ENCODE peak calls at places on chromosome 16, in eight cellular contexts. One of them, this sample, is unnamed. For H3K9me3, the result is how much of the 10 kb centered on the place peaks cover.

GRCh38 chr16:48101069-48101674 is 54.6 kb downstream of the ABCC12 start:
- DNase-seq in neuronal stem cell: no peak
- DNase-seq in mesenchymal stem cell: no peak
- DNase-seq in body of pancreas: peak
- DNase-seq in lung: no peak
- DNase-seq in Karpas-422: no peak
- DNase-seq in upper lobe of left lung: no peak
- DNase-seq in thoracic aorta: no peak
- DNase-seq in this sample: no peak

GRCh38 chr16:30841332-30841731 is 52.5 kb downstream of the BCL7C start:
- DNase-seq in neuronal stem cell: no peak
- DNase-seq in mesenchymal stem cell: no peak
- DNase-seq in body of pancreas: no peak
- DNase-seq in lung: no peak
- DNase-seq in Karpas-422: no peak
- DNase-seq in upper lobe of left lung: no peak
- DNase-seq in thoracic aorta: no peak
- DNase-seq in this sample: no peak

GRCh38 chr16:83936581-83937165 is 16.4 kb upstream of the OSGIN1 start:
- DNase-seq in neuronal stem cell: no peak
- DNase-seq in mesenchymal stem cell: no peak
- DNase-seq in body of pancreas: no peak
- DNase-seq in lung: no peak
- DNase-seq in Karpas-422: no peak
- DNase-seq in upper lobe of left lung: no peak
- DNase-seq in thoracic aorta: no peak
- DNase-seq in this sample: no peak

GRCh38 chr16:4244254-4244812 is 2.5 kb upstream of the SRL start:
- DNase-seq in neuronal stem cell: no peak
- DNase-seq in mesenchymal stem cell: no peak
- DNase-seq in body of pancreas: peak
- DNase-seq in lung: no peak
- DNase-seq in Karpas-422: peak
- DNase-seq in upper lobe of left lung: no peak
- DNase-seq in thoracic aorta: no peak
- DNase-seq in this sample: peak

GRCh38 chr16:84197487-84198128 is 6.7 kb downstream of the ADAD2 start:
- DNase-seq in neuronal stem cell: no peak
- DNase-seq in mesenchymal stem cell: no peak
- DNase-seq in body of pancreas: no peak
- DNase-seq in lung: no peak
- DNase-seq in Karpas-422: no peak
- DNase-seq in upper lobe of left lung: no peak
- DNase-seq in thoracic aorta: no peak
- DNase-seq in this sample: no peak

GRCh38 chr16:53668869-53669268 is 34.8 kb downstream of the RPGRIP1L start:
- DNase-seq in neuronal stem cell: no peak
- DNase-seq in mesenchymal stem cell: no peak
- DNase-seq in body of pancreas: no peak
- DNase-seq in lung: no peak
- DNase-seq in Karpas-422: no peak
- DNase-seq in upper lobe of left lung: no peak
- DNase-seq in thoracic aorta: no peak
- DNase-seq in this sample: no peak

GRCh38 chr16:86503830-86504229 is 6.5 kb upstream of the FOXF1 start:
- DNase-seq in neuronal stem cell: no peak
- DNase-seq in mesenchymal stem cell: peak
- DNase-seq in body of pancreas: no peak
- DNase-seq in lung: no peak
- DNase-seq in Karpas-422: no peak
- DNase-seq in upper lobe of left lung: no peak
- DNase-seq in thoracic aorta: no peak
- DNase-seq in this sample: no peak

GRCh38 chr16:63735456-63735855 is 1386.4 kb downstream of the CDH11 start:
- DNase-seq in neuronal stem cell: no peak
- DNase-seq in mesenchymal stem cell: no peak
- DNase-seq in body of pancreas: no peak
- DNase-seq in lung: no peak
- DNase-seq in Karpas-422: no peak
- DNase-seq in upper lobe of left lung: no peak
- DNase-seq in thoracic aorta: no peak
- DNase-seq in this sample: peak

GRCh38 chr16:27398894-27399853 is 2.8 kb upstream of the IL21R start:
- DNase-seq in neuronal stem cell: no peak
- DNase-seq in mesenchymal stem cell: no peak
- DNase-seq in body of pancreas: peak
- DNase-seq in lung: no peak
- DNase-seq in Karpas-422: peak
- DNase-seq in upper lobe of left lung: no peak
- DNase-seq in thoracic aorta: no peak
- DNase-seq in this sample: no peak

GRCh38 chr16:27402569-27402963 is 592 bp downstream of the IL21R start:
- DNase-seq in neuronal stem cell: no peak
- DNase-seq in mesenchymal stem cell: no peak
- DNase-seq in body of pancreas: no peak
- DNase-seq in lung: no peak
- DNase-seq in Karpas-422: no peak
- DNase-seq in upper lobe of left lung: no peak
- DNase-seq in thoracic aorta: no peak
- DNase-seq in this sample: no peak

GRCh38 chr16:27401768-27402568 is at the start of gene IL21R:
- DNase-seq in neuronal stem cell: no peak
- DNase-seq in mesenchymal stem cell: no peak
- DNase-seq in body of pancreas: peak
- DNase-seq in lung: peak
- DNase-seq in Karpas-422: peak
- DNase-seq in upper lobe of left lung: peak
- DNase-seq in thoracic aorta: no peak
- DNase-seq in this sample: peak

GRCh38 chr16:27399969-27400368 is 2.0 kb upstream of the IL21R start:
- DNase-seq in neuronal stem cell: no peak
- DNase-seq in mesenchymal stem cell: no peak
- DNase-seq in body of pancreas: no peak
- DNase-seq in lung: no peak
- DNase-seq in Karpas-422: no peak
- DNase-seq in upper lobe of left lung: no peak
- DNase-seq in thoracic aorta: no peak
- DNase-seq in this sample: no peak

DNA sequence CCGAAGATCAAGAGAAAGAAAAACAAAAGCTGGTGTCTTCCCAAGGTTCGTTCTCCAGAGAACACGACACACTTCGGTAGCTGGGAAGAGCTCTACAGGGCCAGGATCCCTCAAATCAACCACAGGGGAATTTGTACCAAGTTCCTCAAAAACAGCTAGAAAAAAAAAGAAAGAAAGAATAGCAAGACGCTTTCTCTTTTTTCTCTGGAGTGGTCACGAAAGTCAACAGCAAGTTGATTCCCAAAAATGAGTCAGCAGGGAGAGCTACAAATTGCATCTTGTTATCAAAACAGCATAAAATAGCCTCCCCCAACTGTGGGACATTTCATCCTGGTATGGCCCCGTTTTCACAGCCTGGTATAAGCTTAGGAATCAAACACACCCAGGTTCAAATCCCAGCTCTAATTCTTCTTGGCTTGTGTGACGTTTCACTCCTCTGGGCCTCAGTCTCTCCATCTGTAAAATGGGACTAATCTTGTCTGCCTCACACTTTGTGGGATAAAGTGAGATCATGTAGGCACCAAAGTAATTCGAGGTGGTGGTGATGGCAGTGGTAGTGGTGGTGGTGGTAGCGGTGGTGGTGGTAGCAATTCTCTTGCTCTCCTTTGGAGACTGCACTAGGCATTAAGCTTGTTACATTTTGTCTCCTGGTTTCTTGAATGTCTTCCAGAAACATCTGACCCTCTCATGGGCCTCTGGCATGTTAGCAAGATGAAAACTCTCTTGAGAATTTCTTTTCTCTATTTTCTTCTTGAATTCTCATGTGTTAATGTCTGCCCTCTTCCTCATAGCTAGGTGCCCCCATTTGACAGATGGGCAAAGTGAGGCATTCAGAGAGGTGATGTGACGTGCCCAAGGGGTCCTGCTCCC is 988 bp upstream of the IL21R start:
- DNase-seq in neuronal stem cell: no peak
- DNase-seq in mesenchymal stem cell: no peak
- DNase-seq in body of pancreas: no peak
- DNase-seq in lung: no peak
- DNase-seq in Karpas-422: no peak
- DNase-seq in upper lobe of left lung: no peak
- DNase-seq in thoracic aorta: no peak
- DNase-seq in this sample: no peak
- H3K27ac ChIP-seq in neuronal stem cell: no peak
- H3K27ac ChIP-seq in mesenchymal stem cell: no peak
- H3K27ac ChIP-seq in body of pancreas: no peak
- H3K27ac ChIP-seq in lung: peak
- H3K27ac ChIP-seq in Karpas-422: no peak
- H3K27ac ChIP-seq in upper lobe of left lung: peak
- H3K27ac ChIP-seq in thoracic aorta: no peak
- H3K27ac ChIP-seq in this sample: no peak

GRCh38 chr16:35744084-35744483 is 2284.7 kb downstream of the TP53TG3F start:
- DNase-seq in neuronal stem cell: no peak
- DNase-seq in mesenchymal stem cell: no peak
- DNase-seq in body of pancreas: no peak
- DNase-seq in lung: no peak
- DNase-seq in Karpas-422: no peak
- DNase-seq in upper lobe of left lung: no peak
- DNase-seq in thoracic aorta: no peak
- DNase-seq in this sample: no peak

GRCh38 chr16:35744716-35745115 is 2285.3 kb downstream of the TP53TG3F start:
- DNase-seq in neuronal stem cell: no peak
- DNase-seq in mesenchymal stem cell: no peak
- DNase-seq in body of pancreas: no peak
- DNase-seq in lung: no peak
- DNase-seq in Karpas-422: no peak
- DNase-seq in upper lobe of left lung: no peak
- DNase-seq in thoracic aorta: no peak
- DNase-seq in this sample: no peak

GRCh38 chr16:35745191-35745590 is 2285.8 kb downstream of the TP53TG3F start:
- DNase-seq in neuronal stem cell: no peak
- DNase-seq in mesenchymal stem cell: no peak
- DNase-seq in body of pancreas: no peak
- DNase-seq in lung: no peak
- DNase-seq in Karpas-422: no peak
- DNase-seq in upper lobe of left lung: no peak
- DNase-seq in thoracic aorta: no peak
- DNase-seq in this sample: no peak

GRCh38 chr16:35741546-35741945 is 2282.1 kb downstream of the TP53TG3F start:
- DNase-seq in neuronal stem cell: no peak
- DNase-seq in mesenchymal stem cell: no peak
- DNase-seq in body of pancreas: no peak
- DNase-seq in lung: no peak
- DNase-seq in Karpas-422: no peak
- DNase-seq in upper lobe of left lung: no peak
- DNase-seq in thoracic aorta: no peak
- DNase-seq in this sample: no peak

DNA sequence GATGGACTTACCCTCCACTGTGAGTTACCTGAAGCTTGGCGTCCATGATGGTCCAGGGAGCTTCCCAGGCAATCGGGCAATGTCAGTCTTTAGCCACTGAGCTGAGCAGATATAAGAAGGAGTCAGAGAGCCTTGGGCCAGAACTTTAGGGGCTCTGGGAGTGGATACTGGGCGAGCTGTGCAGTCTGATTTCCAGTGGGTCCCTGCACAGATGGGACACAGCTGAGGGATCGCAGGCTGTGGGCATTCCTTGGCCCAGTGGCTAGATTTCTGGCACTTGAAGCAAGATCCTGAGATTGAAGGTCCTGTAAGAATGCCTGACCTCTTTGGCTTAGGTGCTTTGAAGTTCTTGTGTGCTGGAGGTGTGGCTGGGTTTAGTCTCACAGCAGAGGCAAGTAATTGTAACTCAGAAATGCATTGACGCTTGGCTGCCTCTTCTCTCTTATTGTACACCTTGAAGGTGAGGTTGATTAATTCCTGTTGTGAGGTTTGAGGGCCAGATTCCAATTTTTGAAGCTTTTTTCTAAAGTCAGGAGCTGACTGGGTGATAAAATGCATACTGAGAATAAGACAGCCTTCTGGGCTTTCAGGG is 2283.8 kb downstream of the TP53TG3F start:
- DNase-seq in neuronal stem cell: no peak
- DNase-seq in mesenchymal stem cell: no peak
- DNase-seq in body of pancreas: no peak
- DNase-seq in lung: peak
- DNase-seq in Karpas-422: no peak
- DNase-seq in upper lobe of left lung: no peak
- DNase-seq in thoracic aorta: no peak
- DNase-seq in this sample: no peak
- H3K9me3 ChIP-seq in neuronal stem cell: under half
- H3K9me3 ChIP-seq in mesenchymal stem cell: under half
- H3K9me3 ChIP-seq in body of pancreas: under half
- H3K9me3 ChIP-seq in lung: under half
- H3K9me3 ChIP-seq in Karpas-422: under half
- H3K9me3 ChIP-seq in upper lobe of left lung: under half
- H3K9me3 ChIP-seq in thoracic aorta: under half
- H3K9me3 ChIP-seq in this sample: under half

GRCh38 chr16:280991-281659 is 734 bp downstream of the ARHGDIG start:
- DNase-seq in neuronal stem cell: no peak
- DNase-seq in mesenchymal stem cell: no peak
- DNase-seq in body of pancreas: no peak
- DNase-seq in lung: no peak
- DNase-seq in Karpas-422: no peak
- DNase-seq in upper lobe of left lung: no peak
- DNase-seq in thoracic aorta: no peak
- DNase-seq in this sample: no peak
- H3K4me3 ChIP-seq in neuronal stem cell: peak
- H3K4me3 ChIP-seq in mesenchymal stem cell: no peak
- H3K4me3 ChIP-seq in body of pancreas: peak
- H3K4me3 ChIP-seq in lung: no peak
- H3K4me3 ChIP-seq in Karpas-422: no peak
- H3K4me3 ChIP-seq in upper lobe of left lung: peak
- H3K4me3 ChIP-seq in thoracic aorta: peak
- H3K4me3 ChIP-seq in this sample: no peak

GRCh38 chr16:1642148-1642547 is 30.0 kb downstream of the CRAMP1 start:
- DNase-seq in neuronal stem cell: no peak
- DNase-seq in mesenchymal stem cell: no peak
- DNase-seq in body of pancreas: no peak
- DNase-seq in lung: no peak
- DNase-seq in Karpas-422: no peak
- DNase-seq in upper lobe of left lung: no peak
- DNase-seq in thoracic aorta: no peak
- DNase-seq in this sample: no peak

GRCh38 chr16:1640261-1640956 is 28.2 kb downstream of the CRAMP1 start:
- DNase-seq in neuronal stem cell: no peak
- DNase-seq in mesenchymal stem cell: no peak
- DNase-seq in body of pancreas: no peak
- DNase-seq in lung: no peak
- DNase-seq in Karpas-422: no peak
- DNase-seq in upper lobe of left lung: no peak
- DNase-seq in thoracic aorta: no peak
- DNase-seq in this sample: no peak

GRCh38 chr16:1643521-1643920 is 31.4 kb downstream of the CRAMP1 start:
- DNase-seq in neuronal stem cell: no peak
- DNase-seq in mesenchymal stem cell: no peak
- DNase-seq in body of pancreas: no peak
- DNase-seq in lung: no peak
- DNase-seq in Karpas-422: no peak
- DNase-seq in upper lobe of left lung: no peak
- DNase-seq in thoracic aorta: no peak
- DNase-seq in this sample: no peak

GRCh38 chr16:1641261-1641660 is 29.1 kb downstream of the CRAMP1 start:
- DNase-seq in neuronal stem cell: no peak
- DNase-seq in mesenchymal stem cell: no peak
- DNase-seq in body of pancreas: no peak
- DNase-seq in lung: no peak
- DNase-seq in Karpas-422: no peak
- DNase-seq in upper lobe of left lung: no peak
- DNase-seq in thoracic aorta: no peak
- DNase-seq in this sample: no peak

GRCh38 chr16:1642753-1643152 is 30.6 kb downstream of the CRAMP1 start:
- DNase-seq in neuronal stem cell: no peak
- DNase-seq in mesenchymal stem cell: no peak
- DNase-seq in body of pancreas: no peak
- DNase-seq in lung: no peak
- DNase-seq in Karpas-422: no peak
- DNase-seq in upper lobe of left lung: no peak
- DNase-seq in thoracic aorta: no peak
- DNase-seq in this sample: no peak
- H3K27ac ChIP-seq in neuronal stem cell: no peak
- H3K27ac ChIP-seq in mesenchymal stem cell: no peak
- H3K27ac ChIP-seq in body of pancreas: no peak
- H3K27ac ChIP-seq in lung: no peak
- H3K27ac ChIP-seq in Karpas-422: no peak
- H3K27ac ChIP-seq in upper lobe of left lung: no peak
- H3K27ac ChIP-seq in thoracic aorta: no peak
- H3K27ac ChIP-seq in this sample: no peak

This sample was measured in small intestine.